ENCODE peak calls at places on chromosome 3, in ten cellular contexts. T is GM12892, R is IMR-90, I is Peyer's patch, Y is A549, P is breast epithelium, X is ovary, V is right lobe of liver, A is heart left ventricle, U is lower leg skin. E is an unnamed sample.

GRCh38 chr3:17741621-17742091 is 775 bp downstream of the TBC1D5 start:
- DNase-seq in T (no peak), Y (no peak), I (no peak), V (no peak), U (peak; percentile 70), A (no peak), X (peak; percentile 60), P (no peak), R (no peak), E (no peak)

GRCh38 chr3:110293660-110294059 is 778.0 kb upstream of the NECTIN3 start:
- DNase-seq in A (no peak), U (no peak), Y (no peak), R (peak; percentile 37), I (no peak), P (no peak), T (no peak), V (no peak), X (no peak), E (no peak)

GRCh38 chr3:109382573-109382972 is 45.2 kb upstream of the DPPA4 start:
- DNase-seq in A (no peak), X (no peak), I (no peak), R (no peak), V (no peak), P (no peak), U (no peak), T (no peak), Y (no peak), E (no peak)

GRCh38 chr3:11820540-11821041 is 26.1 kb downstream of the TAMM41 start:
- DNase-seq in T (peak; percentile 27), I (no peak), R (peak; percentile 31), U (no peak), Y (no peak), X (no peak), A (no peak), V (no peak), P (no peak), E (peak; percentile 58)

GRCh38 chr3:21705769-21706168 is 45.2 kb downstream of the ZNF385D start:
- DNase-seq in U (peak; percentile 56), Y (no peak), T (no peak), A (peak; percentile 72), V (peak; percentile 80), R (peak; percentile 69), P (peak; percentile 56), I (no peak), X (peak; percentile 22), E (peak; percentile 40)

GRCh38 chr3:5021571-5022092 is 42.4 kb downstream of the BHLHE40 start:
- DNase-seq in X (no peak), U (no peak), P (no peak), A (no peak), R (peak; percentile 83), I (no peak), V (no peak), T (no peak), Y (peak; percentile 76), E (peak; percentile 67)

GRCh38 chr3:192237992-192238608 is 489.2 kb downstream of the FGF12 start:
- DNase-seq in P (no peak), U (no peak), A (no peak), T (no peak), Y (no peak), V (no peak), I (no peak), R (no peak), X (no peak), E (no peak)

GRCh38 chr3:58018892-58019291 is 10.7 kb downstream of the FLNB start:
- DNase-seq in R (no peak), T (no peak), V (no peak), P (no peak), Y (no peak), U (no peak), X (no peak), A (no peak), I (no peak), E (no peak)

GRCh38 chr3:195900426-195901355 is 7.7 kb downstream of the TNK2 start:
- DNase-seq in A (peak; percentile 75), I (peak; percentile 79), X (no peak), V (peak; percentile 63), U (no peak), P (no peak), T (no peak), Y (no peak), R (peak; percentile 54), E (peak; percentile 98)

GRCh38 chr3:57756528-57757401 is 656 bp downstream of the SLMAP start:
- DNase-seq in R (peak; percentile 74), X (peak; percentile 67), V (peak; percentile 56), T (peak; percentile 40), I (peak; percentile 37), U (peak; percentile 40), A (peak; percentile 57), P (peak; percentile 67), Y (peak; percentile 30), E (peak; percentile 44)

GRCh38 chr3:145776782-145777408 is 384.1 kb downstream of the PLOD2 start:
- DNase-seq in P (no peak), V (no peak), Y (peak; percentile 11), T (no peak), R (peak; percentile 54), I (no peak), U (peak; percentile 19), A (no peak), X (peak; percentile 30), E (peak; percentile 1)

GRCh38 chr3:112858410-112859069 is 11.9 kb upstream of the CD200R1L start:
- DNase-seq in R (peak; percentile 10), X (no peak), I (no peak), Y (no peak), U (no peak), V (no peak), T (no peak), P (no peak), A (no peak), E (no peak)

GRCh38 chr3:79247367-79248103 is 520.3 kb downstream of the ROBO1 start:
- DNase-seq in V (no peak), Y (no peak), T (no peak), P (no peak), X (no peak), A (peak; percentile 43), U (no peak), I (no peak), R (peak; percentile 84), E (no peak)

GRCh38 chr3:129104498-129105079 is 17.0 kb downstream of the RAB43 start:
- DNase-seq in P (no peak), T (no peak), V (no peak), Y (no peak), A (no peak), U (no peak), R (no peak), I (no peak), X (no peak), E (no peak)

GRCh38 chr3:105868745-105869530 is at the start of gene CBLB:
- DNase-seq in I (peak; percentile 87), Y (peak; percentile 91), U (peak; percentile 93), T (peak; percentile 78), P (peak; percentile 88), X (peak; percentile 94), A (peak; percentile 95), V (peak; percentile 94), R (peak; percentile 97), E (peak; percentile 86)
- TF ChIP-seq POLR2A in I (peak; percentile 62), Y (peak; percentile 80), U (no peak), T (peak; percentile 29), P (peak; percentile 63), X (peak; percentile 70), A (peak; percentile 95), V (peak; percentile 86), R (peak; percentile 84), E (peak; percentile 87)

GRCh38 chr3:120450914-120451669 is at the start of gene FSTL1:
- DNase-seq in A (peak; percentile 78), I (no peak), X (peak; percentile 74), R (peak; percentile 70), T (peak; percentile 9), U (peak; percentile 38), Y (no peak), V (peak; percentile 19), P (peak; percentile 57), E (peak; percentile 51)
- TF ChIP-seq POLR2A in A (peak; percentile 83), I (no peak), X (peak; percentile 65), R (peak; percentile 93), T (no peak), U (no peak), Y (peak; percentile 72), V (no peak), P (peak; percentile 71), E (peak; percentile 98)

GRCh38 chr3:126149960-126150515 is 30.3 kb downstream of the ALDH1L1 start:
- DNase-seq in P (no peak), T (no peak), V (no peak), U (no peak), R (no peak), X (no peak), I (peak; percentile 7), A (no peak), Y (no peak), E (no peak)
- TF ChIP-seq POLR2A in P (no peak), T (no peak), V (no peak), U (no peak), R (no peak), X (no peak), I (no peak), A (no peak), Y (no peak), E (no peak)

GRCh38 chr3:134373278-134373941 is 837 bp downstream of the AMOTL2 start:
- DNase-seq in P (peak; percentile 86), V (peak; percentile 76), Y (no peak), U (peak; percentile 85), X (peak; percentile 90), T (no peak), I (peak; percentile 33), R (peak; percentile 89), A (peak; percentile 92), E (peak; percentile 70)

GRCh38 chr3:134375542-134376384 is 1.5 kb upstream of the AMOTL2 start:
- DNase-seq in X (peak; percentile 18), P (peak; percentile 46), Y (no peak), I (no peak), R (no peak), V (no peak), T (no peak), A (no peak), U (no peak), E (no peak)

GRCh38 chr3:134372405-134373277 is 1.6 kb downstream of the AMOTL2 start:
- DNase-seq in T (no peak), I (no peak), A (no peak), P (no peak), U (no peak), X (no peak), Y (no peak), V (no peak), R (peak; percentile 30), E (no peak)

GRCh38 chr3:134374791-134375541 is 719 bp upstream of the AMOTL2 start:
- DNase-seq in I (no peak), X (peak; percentile 65), Y (peak; percentile 61), A (peak; percentile 78), V (peak; percentile 77), T (no peak), P (peak; percentile 54), R (no peak), U (no peak), E (peak; percentile 65)

DNA sequence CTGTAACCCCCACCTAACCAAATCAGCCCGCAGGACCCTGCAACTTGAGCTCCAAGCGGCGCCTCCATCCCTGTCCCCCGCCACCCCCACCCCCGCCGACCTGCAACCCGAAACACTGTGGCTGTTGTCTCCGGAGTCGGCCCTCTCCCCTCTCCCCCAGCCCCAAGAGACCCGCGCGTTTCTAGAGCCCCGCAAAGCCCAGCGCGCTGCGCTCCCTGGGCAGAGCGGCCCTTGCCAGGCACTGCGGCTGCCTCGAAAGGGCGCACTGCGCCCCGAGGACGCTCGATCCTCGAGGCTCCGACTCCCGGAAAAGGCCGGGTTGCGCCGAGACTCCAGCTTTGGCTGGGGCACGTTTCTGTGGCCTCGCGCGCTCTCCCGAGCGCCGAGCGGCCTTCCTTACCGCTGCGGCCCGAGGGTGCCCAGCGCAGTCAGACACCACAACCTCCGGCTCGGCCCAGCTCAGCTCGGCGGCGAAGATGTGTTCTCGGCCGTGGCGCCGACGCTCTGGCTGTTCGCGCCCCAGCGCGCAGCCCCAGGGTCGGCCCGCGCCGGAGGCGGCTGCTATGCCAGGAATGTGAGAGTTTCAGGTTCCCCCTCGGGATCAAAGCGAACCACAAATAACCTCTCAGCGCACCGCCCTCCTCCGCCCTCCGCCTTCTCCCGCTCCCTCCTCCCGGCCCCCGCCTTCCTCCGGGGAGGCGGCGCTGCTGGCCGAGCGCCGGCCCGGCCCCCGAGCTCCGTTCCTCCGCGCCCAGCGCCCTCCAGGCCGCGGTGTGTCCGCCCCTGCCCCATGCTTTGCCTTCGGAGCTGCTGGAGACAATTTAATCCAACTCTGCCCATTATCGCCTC is at the start of gene AMOTL2:
- DNase-seq in Y (peak; percentile 90), R (peak; percentile 97), A (peak; percentile 92), X (peak; percentile 86), I (no peak), P (peak; percentile 85), U (peak; percentile 82), V (peak; percentile 88), T (peak; percentile 56), E (peak; percentile 91)
- TF ChIP-seq POLR2A in Y (peak; percentile 63), R (peak; percentile 99), A (peak; percentile 96), X (peak; percentile 76), I (peak; percentile 79), P (peak; percentile 88), U (no peak), V (peak; percentile 94), T (no peak), E (peak; percentile 94)

E was measured in H54.